ENCODE peak calls at places on chromosomes 7 and 10, in five cellular contexts. Z is foreskin fibroblast, C is NCI-H2081, D is head of caudate nucleus, I is progenitor cell of endocrine pancreas. K is an unnamed sample.

GRCh38 chr10:122550983-122551382 is 9.6 kb upstream of the DMBT1 start:
- DNase-seq in Z (no peak), C (no peak), D (no peak), I (no peak), K (no peak)

GRCh38 chr7:158811461-158811860 is 17.8 kb downstream of the ESYT2 start:
- DNase-seq in Z (peak), C (no peak), D (no peak), I (no peak), K (no peak)

GRCh38 chr10:102710604-102711003 is 3.6 kb downstream of the ARL3 start:
- DNase-seq in Z (peak), C (no peak), D (no peak), I (no peak), K (no peak)

GRCh38 chr7:139271718-139272619 is 40.9 kb downstream of the UBN2 start:
- DNase-seq in Z (no peak), C (no peak), D (no peak), I (no peak), K (no peak)

GRCh38 chr7:75993689-75994387 is 557 bp downstream of the TMEM120A start:
- DNase-seq in Z (peak), C (peak), D (no peak), I (peak), K (peak)

GRCh38 chr7:137778511-137778910 is 68.3 kb downstream of the DGKI start:
- DNase-seq in Z (no peak), C (no peak), D (no peak), I (no peak), K (no peak)

GRCh38 chr7:68216046-68216445 is 1219.4 kb downstream of the TYW1 start:
- DNase-seq in Z (no peak), C (no peak), D (no peak), I (no peak), K (no peak)

GRCh38 chr7:158386355-158386618 is 201.3 kb downstream of the PTPRN2 start:
- DNase-seq in Z (no peak), C (no peak), D (no peak), I (no peak), K (no peak)